ENCODE peak calls at places on chromosomes 1 and 21, in nine cellular contexts. G is GM12878, T is K562, D is tibial nerve, X is heart left ventricle, F is IMR-90, R is ovary, P is transverse colon, S is thyroid gland. O is an unnamed sample.

GRCh38 chr1:12150456-12151200 is 16.2 kb upstream of the TNFRSF1B start:
- DNase-seq in G (no peak), T (no peak), D (no peak), X (no peak), F (no peak), R (no peak), P (no peak), S (peak), O (no peak)

GRCh38 chr1:24872446-24872845 is 57.6 kb downstream of the RUNX3 start:
- DNase-seq in G (no peak), T (no peak), D (no peak), X (no peak), F (no peak), R (no peak), P (no peak), S (no peak), O (peak)

GRCh38 chr1:112317140-112317539 is 78.9 kb upstream of the CTTNBP2NL start:
- DNase-seq in G (no peak), T (no peak), D (no peak), X (no peak), F (no peak), R (no peak), P (no peak), S (no peak), O (no peak)

GRCh38 chr1:183834568-183834967 is 29.6 kb downstream of the RGL1 start:
- DNase-seq in G (no peak), T (no peak), D (no peak), X (no peak), F (no peak), R (no peak), P (no peak), S (peak), O (no peak)

GRCh38 chr1:172637522-172637921 is 21.4 kb upstream of the FASLG start:
- DNase-seq in G (no peak), T (peak), D (no peak), X (no peak), F (peak), R (no peak), P (no peak), S (no peak), O (no peak)

GRCh38 chr1:22417466-22417865 is 34.2 kb upstream of the ZBTB40 start:
- DNase-seq in G (no peak), T (no peak), D (no peak), X (no peak), F (no peak), R (no peak), P (no peak), S (no peak), O (no peak)

GRCh38 chr1:63828322-63829044 is 54.7 kb downstream of the ROR1 start:
- DNase-seq in G (no peak), T (no peak), D (no peak), X (no peak), F (no peak), R (no peak), P (no peak), S (no peak), O (no peak)

GRCh38 chr1:64246294-64246917 is 43.0 kb downstream of the UBE2U start:
- DNase-seq in G (no peak), T (peak), D (no peak), X (no peak), F (peak), R (no peak), P (no peak), S (no peak), O (no peak)

GRCh38 chr1:145707183-145707867 is at the start of gene PDZK1:
- DNase-seq in G (no peak), T (no peak), D (no peak), X (no peak), F (no peak), R (no peak), P (no peak), S (no peak), O (no peak)

GRCh38 chr1:70745199-70745598 is 302.4 kb downstream of the PTGER3 start:
- DNase-seq in G (no peak), T (peak), D (no peak), X (no peak), F (no peak), R (no peak), P (no peak), S (no peak), O (no peak)

GRCh38 chr1:167800241-167800640 is 78.5 kb downstream of the MPZL1 start:
- DNase-seq in G (no peak), T (no peak), D (no peak), X (no peak), F (no peak), R (no peak), P (no peak), S (no peak), O (no peak)

GRCh38 chr1:16015491-16015890 is 2.4 kb downstream of the HSPB7 start:
- DNase-seq in G (no peak), T (no peak), D (no peak), X (peak), F (no peak), R (no peak), P (no peak), S (no peak), O (no peak)

GRCh38 chr1:208864366-208864965 is 620.3 kb upstream of the PLXNA2 start:
- DNase-seq in G (no peak), T (no peak), D (no peak), X (no peak), F (no peak), R (no peak), P (no peak), S (no peak), O (no peak)

GRCh38 chr1:214579183-214579582 is 23.8 kb upstream of the CENPF start:
- DNase-seq in G (no peak), T (no peak), D (no peak), X (no peak), F (no peak), R (no peak), P (no peak), S (no peak), O (no peak)

GRCh38 chr1:15174615-15174983 is 21.1 kb downstream of the TMEM51 start:
- DNase-seq in G (no peak), T (no peak), D (no peak), X (no peak), F (no peak), R (no peak), P (no peak), S (no peak), O (no peak)

GRCh38 chr21:36344931-36345330 is 24.9 kb downstream of the MORC3 start:
- DNase-seq in G (no peak), T (no peak), D (no peak), X (no peak), F (no peak), R (no peak), P (no peak), S (no peak), O (no peak)

GRCh38 chr1:107139833-107140702 is 771 bp upstream of the NTNG1 start:
- DNase-seq in G (no peak), T (no peak), D (no peak), X (peak), F (peak), R (no peak), P (peak), S (peak), O (no peak)

GRCh38 chr1:51648180-51649109 is 31.6 kb downstream of the OSBPL9 start:
- DNase-seq in G (no peak), T (peak), D (no peak), X (peak), F (peak), R (no peak), P (peak), S (no peak), O (no peak)

GRCh38 chr1:46486432-46487015 is 3.1 kb upstream of the DMBX1 start:
- DNase-seq in G (no peak), T (no peak), D (no peak), X (no peak), F (no peak), R (no peak), P (no peak), S (no peak), O (no peak)

GRCh38 chr1:2194898-2195673 is 514 bp upstream of the FAAP20 start:
- DNase-seq in G (peak), T (peak), D (peak), X (peak), F (peak), R (peak), P (peak), S (peak), O (peak)
- TF ChIP-seq POLR2A in G (peak), T (peak), D (no peak), X (no peak), F (peak), R (peak), P (peak), S (no peak), O (no peak)

DNA sequence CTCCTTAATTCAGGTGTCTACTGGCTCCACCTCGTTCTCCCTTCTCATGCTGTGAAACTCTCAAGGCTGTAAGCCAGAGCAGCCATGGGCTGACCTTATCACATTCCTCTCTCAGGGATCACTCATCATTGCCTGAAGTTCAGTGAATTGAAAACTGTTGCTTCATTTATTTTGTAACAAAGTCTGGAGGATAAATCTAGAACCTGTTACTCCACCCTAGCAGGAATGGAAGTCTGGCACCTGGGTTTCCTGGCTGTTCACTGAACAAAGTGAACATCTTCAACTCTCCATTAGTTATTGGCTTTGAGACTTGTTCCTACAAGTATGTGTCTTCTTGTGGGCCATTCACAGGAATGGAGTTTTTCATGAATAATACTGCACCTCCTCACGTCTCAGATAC is 584.1 kb downstream of the PTPRU start:
- DNase-seq in G (no peak), T (no peak), D (no peak), X (no peak), F (no peak), R (no peak), P (no peak), S (no peak), O (no peak)
- H3K4me3 ChIP-seq in G (no peak), T (no peak), D (no peak), X (no peak), F (no peak), R (no peak), P (no peak), S (no peak), O (no peak)

GRCh38 chr1:26692793-26693490 is 2.9 kb upstream of the ARID1A start:
- DNase-seq in G (peak), T (peak), D (peak), X (peak), F (peak), R (peak), P (peak), S (peak), O (peak)
- TF ChIP-seq POLR2A in G (peak), T (peak), D (no peak), X (no peak), F (peak), R (peak), P (peak), S (no peak), O (no peak)

GRCh38 chr1:201769072-201769471 is 59.9 kb upstream of the IPO9 start:
- DNase-seq in G (no peak), T (no peak), D (no peak), X (no peak), F (no peak), R (no peak), P (no peak), S (no peak), O (no peak)
- H3K4me3 ChIP-seq in G (no peak), T (no peak), D (no peak), X (no peak), F (no peak), R (no peak), P (no peak), S (no peak), O (no peak)

GRCh38 chr1:200624679-200625335 is 4.3 kb upstream of the KIF14 start:
- DNase-seq in G (no peak), T (no peak), D (no peak), X (no peak), F (no peak), R (no peak), P (no peak), S (no peak), O (no peak)

GRCh38 chr1:200619894-200620272 is 668 bp downstream of the KIF14 start:
- DNase-seq in G (no peak), T (no peak), D (no peak), X (no peak), F (no peak), R (no peak), P (no peak), S (no peak), O (no peak)

GRCh38 chr1:200625381-200625824 is 4.9 kb upstream of the KIF14 start:
- DNase-seq in G (peak), T (no peak), D (no peak), X (no peak), F (peak), R (no peak), P (no peak), S (no peak), O (no peak)

GRCh38 chr1:200620273-200621131 is at the start of gene KIF14:
- DNase-seq in G (peak), T (peak), D (peak), X (peak), F (peak), R (peak), P (peak), S (peak), O (peak)
- TF ChIP-seq POLR2A in G (peak), T (peak), D (no peak), X (no peak), F (peak), R (no peak), P (no peak), S (no peak), O (no peak)

O was measured in stomach.